ENCODE peak calls at places on chromosome 19, in six cellular contexts. Q, J, Y, G, M and S are unnamed samples.

GRCh38 chr19:8462601-8463000 is 17.8 kb downstream of the HNRNPM start:
- DNase-seq in Q (no peak), J (no peak), Y (no peak), G (no peak), M (peak; percentile 66), S (no peak)

GRCh38 chr19:57803594-57804325 is 11.0 kb downstream of the ZNF552 start:
- DNase-seq in Q (peak; percentile 67), J (no peak), Y (no peak), G (no peak), M (peak; percentile 97), S (peak; percentile 30)

GRCh38 chr19:30214651-30215051 is 157.5 kb upstream of the ZNF536 start:
- DNase-seq in Q (no peak), J (no peak), Y (peak; percentile 40), G (no peak), M (peak; percentile 58), S (no peak)

GRCh38 chr19:30163663-30164062 is 208.5 kb upstream of the ZNF536 start:
- DNase-seq in Q (no peak), J (peak; percentile 55), Y (no peak), G (no peak), M (no peak), S (no peak)

GRCh38 chr19:27759896-27760295 is 1453.1 kb downstream of the UQCRFS1 start:
- DNase-seq in Q (no peak), J (no peak), Y (no peak), G (no peak), M (no peak), S (no peak)

GRCh38 chr19:33432408-33433170 is 59.1 kb downstream of the CEBPG start:
- DNase-seq in Q (no peak), J (peak; percentile 10), Y (no peak), G (no peak), M (no peak), S (no peak)

GRCh38 chr19:11088508-11089253 is 582 bp upstream of the LDLR start:
- DNase-seq in Q (no peak), J (no peak), Y (no peak), G (no peak), M (peak; percentile 45), S (no peak)

GRCh38 chr19:47758433-47758784 is 13.1 kb downstream of the NOP53 start:
- DNase-seq in Q (no peak), J (no peak), Y (no peak), G (no peak), M (no peak), S (no peak)

GRCh38 chr19:43519436-43520088 is 7.4 kb downstream of the ETHE1 start:
- DNase-seq in Q (peak; percentile 93), J (peak; percentile 79), Y (peak; percentile 90), G (peak; percentile 65), M (peak; percentile 94), S (peak; percentile 88)